ENCODE peak calls at places on chromosomes 2 and 18, in four cellular contexts. Q, T, D and X are unnamed samples.

GRCh38 chr18:26640541-26640940 is 92.2 kb upstream of the KCTD1 start:
- DNase-seq in Q (no peak), D (no peak), T (no peak), X (no peak)

GRCh38 chr18:11520536-11520935 is 88.9 kb upstream of the SLC35G4 start:
- DNase-seq in T (no peak), Q (no peak), D (no peak), X (no peak)

GRCh38 chr2:71555798-71556454 is 102.6 kb downstream of the DYSF start:
- DNase-seq in D (no peak), T (peak), Q (no peak), X (no peak)

GRCh38 chr2:32159678-32160077 is 6.0 kb upstream of the SLC30A6 start:
- DNase-seq in D (no peak), Q (no peak), T (no peak), X (no peak)

GRCh38 chr2:44668336-44668735 is 273.2 kb upstream of the SIX3 start:
- DNase-seq in D (peak), Q (no peak), T (peak), X (peak)

GRCh38 chr18:13290856-13291271 is 72.3 kb downstream of the LDLRAD4 start:
- DNase-seq in Q (no peak), D (no peak), T (no peak), X (no peak)

GRCh38 chr2:65277118-65277517 is 49.5 kb downstream of the ACTR2 start:
- DNase-seq in D (no peak), Q (no peak), T (no peak), X (no peak)

GRCh38 chr18:48819276-48819675 is 131.5 kb downstream of the SMAD7 start:
- DNase-seq in T (no peak), D (no peak), Q (no peak), X (no peak)

GRCh38 chr2:158716091-158716815 is 78.9 kb upstream of the DAPL1 start:
- DNase-seq in Q (no peak), T (peak), D (no peak), X (no peak)

GRCh38 chr2:142290931-142291330 is 160.1 kb upstream of the LRP1B start:
- DNase-seq in T (no peak), D (no peak), Q (no peak), X (no peak)

GRCh38 chr18:80179857-80180558 is 67.3 kb downstream of the PARD6G start:
- DNase-seq in Q (no peak), D (no peak), T (no peak), X (no peak)

GRCh38 chr18:9474103-9474982 is 970 bp upstream of the RALBP1 start:
- DNase-seq in Q (peak), T (peak), D (peak), X (no peak)

GRCh38 chr2:9498210-9498609 is 23.9 kb downstream of the IAH1 start:
- DNase-seq in Q (no peak), T (no peak), D (no peak), X (no peak)

GRCh38 chr2:74542978-74543377 is 10.8 kb downstream of the LOXL3 start:
- DNase-seq in T (no peak), D (no peak), Q (no peak), X (no peak)

GRCh38 chr2:187658952-187659525 is 104.8 kb upstream of the TFPI start:
- DNase-seq in D (peak), Q (peak), T (peak), X (peak)

GRCh38 chr2:229586012-229586411 is 128.3 kb downstream of the DNER start:
- DNase-seq in Q (no peak), D (no peak), T (no peak), X (no peak)

GRCh38 chr2:120243211-120243610 is 9.4 kb upstream of the RALB start:
- DNase-seq in T (no peak), D (no peak), Q (no peak), X (peak)

GRCh38 chr18:44637210-44638051 is 43.3 kb upstream of the SETBP1 start:
- DNase-seq in T (no peak), Q (no peak), D (peak), X (no peak)

GRCh38 chr18:32714571-32715148 is 58.2 kb downstream of the KLHL14 start:
- DNase-seq in Q (peak), T (peak), D (peak), X (peak)

DNA sequence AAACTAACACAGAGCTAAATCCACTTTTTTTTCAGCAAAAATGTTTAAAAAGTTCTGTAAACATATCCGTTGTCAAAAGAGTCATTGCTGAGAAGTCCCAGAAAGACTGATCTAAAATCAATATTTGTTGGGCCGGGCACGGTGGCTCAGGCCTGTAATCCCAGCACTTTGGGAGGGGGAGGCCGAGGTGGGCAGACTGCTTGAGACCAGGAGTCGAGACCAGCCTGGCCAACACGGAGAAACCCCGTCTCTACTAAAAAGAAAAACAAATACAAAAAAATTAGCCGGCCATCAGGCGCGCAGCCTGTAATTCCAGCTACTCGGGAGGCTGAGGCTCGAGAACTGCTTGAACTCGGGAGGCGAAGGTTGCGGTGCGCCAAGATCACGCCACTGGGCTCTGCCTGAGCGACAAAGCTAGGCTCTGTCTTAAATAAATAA is 1.4 kb downstream of the OLA1 start:
- DNase-seq in Q (no peak), D (no peak), T (peak), X (no peak)
- H3K4me3 ChIP-seq in Q (peak), D (peak), T (peak), X (peak)

DNA sequence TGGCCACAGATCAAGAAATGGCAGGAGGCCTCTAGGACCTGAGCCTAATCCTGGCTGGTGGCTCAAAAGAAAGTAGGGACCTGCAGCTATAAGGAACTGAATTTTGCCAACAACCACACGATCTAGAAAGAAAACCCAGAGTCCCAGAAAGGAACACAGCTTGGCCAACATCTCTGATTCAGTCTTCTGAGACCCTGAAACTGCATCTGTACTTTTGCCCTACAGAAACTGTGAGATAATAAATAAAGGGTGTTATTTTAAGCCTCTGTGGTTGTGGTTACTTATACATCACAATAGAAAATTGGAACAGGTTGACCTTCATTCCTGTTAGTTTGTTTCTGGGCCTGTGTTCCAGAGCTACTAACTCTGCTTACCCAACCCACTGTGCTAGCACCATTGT is 356.8 kb upstream of the ST6GAL2 start:
- DNase-seq in D (no peak), T (no peak), Q (no peak), X (no peak)
- TF ChIP-seq CTCF in D (no peak), T (no peak), Q (no peak), X (no peak)

GRCh38 chr2:147541314-147541713 is 303.5 kb upstream of the ACVR2A start:
- DNase-seq in Q (no peak), D (no peak), T (no peak), X (no peak)

GRCh38 chr2:147543056-147543455 is 301.8 kb upstream of the ACVR2A start:
- DNase-seq in Q (no peak), D (no peak), T (no peak), X (no peak)

GRCh38 chr2:147538848-147539247 is 306.0 kb upstream of the ACVR2A start:
- DNase-seq in T (no peak), Q (no peak), D (no peak), X (no peak)

GRCh38 chr2:147538088-147538487 is 306.7 kb upstream of the ACVR2A start:
- DNase-seq in T (no peak), D (no peak), Q (no peak), X (peak)
- TF ChIP-seq MYC in T (no peak), D (no peak), Q (no peak), X (no peak)

GRCh38 chr2:47727956-47728355 is 55.0 kb upstream of the MSH6 start:
- DNase-seq in Q (no peak), T (no peak), D (no peak), X (no peak)

GRCh38 chr2:47728551-47728950 is 54.4 kb upstream of the MSH6 start:
- DNase-seq in T (no peak), Q (no peak), D (no peak), X (no peak)

GRCh38 chr2:47724221-47724981 is 58.5 kb upstream of the MSH6 start:
- DNase-seq in Q (no peak), D (no peak), T (no peak), X (peak)

GRCh38 chr2:47721296-47721695 is 61.6 kb upstream of the MSH6 start:
- DNase-seq in T (no peak), D (no peak), Q (no peak), X (no peak)

GRCh38 chr2:47725808-47726207 is 57.1 kb upstream of the MSH6 start:
- DNase-seq in D (no peak), Q (no peak), T (no peak), X (no peak)
- H3K4me3 ChIP-seq in D (no peak), Q (no peak), T (no peak), X (no peak)

GRCh38 chr2:235419996-235420395 is 73.8 kb upstream of the AGAP1 start:
- DNase-seq in Q (no peak), T (no peak), D (no peak), X (no peak)

GRCh38 chr2:235421618-235422017 is 72.2 kb upstream of the AGAP1 start:
- DNase-seq in T (no peak), D (no peak), Q (no peak), X (no peak)

GRCh38 chr2:235414422-235414821 is 79.4 kb upstream of the AGAP1 start:
- DNase-seq in Q (no peak), D (no peak), T (no peak), X (no peak)

GRCh38 chr2:235416816-235417499 is 76.9 kb upstream of the AGAP1 start:
- DNase-seq in T (peak), Q (peak), D (peak), X (no peak)

DNA sequence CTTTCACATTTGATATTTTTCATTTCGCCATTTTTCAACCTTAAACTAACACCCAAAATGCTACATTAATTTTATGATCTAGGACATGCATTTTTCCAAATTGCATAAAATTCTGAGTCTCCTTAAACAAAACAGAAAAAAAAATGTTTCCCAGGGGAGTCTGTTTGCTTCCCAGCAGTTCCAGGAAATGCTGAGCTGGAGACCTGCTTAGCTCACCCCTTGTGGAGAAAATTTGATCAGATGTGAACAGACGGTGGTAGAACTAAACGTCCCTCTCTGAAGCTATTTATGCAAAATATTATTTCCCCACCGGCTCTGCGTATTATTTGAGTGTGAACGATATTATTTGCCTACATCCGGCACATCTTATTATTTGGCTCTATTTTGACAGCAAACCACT is 74.9 kb upstream of the AGAP1 start:
- DNase-seq in T (no peak), D (no peak), Q (no peak), X (no peak)
- TF ChIP-seq CTCF in T (no peak), D (no peak), Q (no peak), X (no peak)

DNA sequence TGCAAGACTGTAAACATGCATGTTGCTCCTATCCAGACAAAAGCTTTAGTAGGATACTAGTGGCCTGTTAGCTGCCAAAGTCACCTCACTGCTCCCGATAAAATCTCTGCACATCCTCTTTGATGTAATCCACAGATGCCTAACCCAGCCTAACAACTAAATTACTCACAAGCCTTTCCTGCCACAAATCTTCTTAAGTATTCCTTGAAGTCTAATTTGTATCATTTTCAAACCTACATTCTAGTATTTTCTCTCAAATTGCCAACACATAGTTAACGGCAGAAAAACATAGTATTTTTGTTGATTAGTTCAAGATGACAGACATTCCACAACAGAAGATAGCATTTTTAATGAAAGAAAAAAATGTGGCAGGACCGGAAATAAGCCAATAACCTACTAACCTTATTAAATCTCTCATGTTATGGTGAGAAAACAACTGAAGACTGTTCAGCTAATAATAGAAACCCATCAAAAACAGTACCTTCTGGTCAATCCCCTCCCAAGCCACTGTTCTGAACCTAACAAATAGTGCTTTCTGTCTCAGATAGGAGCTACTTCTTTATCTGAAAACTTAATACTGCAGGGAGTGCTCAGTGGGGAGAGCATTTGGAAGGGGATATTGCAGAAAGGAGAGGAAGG is at the start of gene MPP4:
- DNase-seq in T (no peak), D (no peak), Q (no peak), X (no peak)
- TF ChIP-seq MYC in T (no peak), D (no peak), Q (no peak), X (no peak)

GRCh38 chr18:35176925-35177324 is 63.9 kb upstream of the ZNF397 start:
- DNase-seq in T (no peak), D (no peak), Q (no peak), X (no peak)

GRCh38 chr18:35172451-35173035 is 68.3 kb upstream of the ZNF397 start:
- DNase-seq in D (no peak), Q (no peak), T (no peak), X (peak)

GRCh38 chr18:35171315-35171987 is 69.4 kb upstream of the ZNF397 start:
- DNase-seq in D (no peak), T (peak), Q (no peak), X (no peak)

GRCh38 chr18:35172009-35172408 is 68.8 kb upstream of the ZNF397 start:
- DNase-seq in Q (no peak), D (no peak), T (peak), X (peak)

GRCh38 chr18:35174093-35174731 is 66.6 kb upstream of the ZNF397 start:
- DNase-seq in T (no peak), D (no peak), Q (peak), X (peak)
- H3K4me3 ChIP-seq in T (no peak), D (no peak), Q (no peak), X (no peak)

GRCh38 chr2:232761301-232761907 is 15.0 kb downstream of the KCNJ13 start:
- DNase-seq in Q (no peak), T (peak), D (peak), X (peak)
- TF ChIP-seq CTCF in Q (no peak), T (peak), D (peak), X (no peak)

GRCh38 chr2:26658691-26659346 is 17.7 kb upstream of the CIB4 start:
- DNase-seq in D (no peak), Q (peak), T (no peak), X (no peak)

GRCh38 chr2:26654061-26654340 is 12.8 kb upstream of the CIB4 start:
- DNase-seq in T (no peak), D (no peak), Q (no peak), X (no peak)

GRCh38 chr2:26653207-26654060 is 12.3 kb upstream of the CIB4 start:
- DNase-seq in T (no peak), D (no peak), Q (no peak), X (no peak)

GRCh38 chr2:26657265-26657664 is 16.1 kb upstream of the CIB4 start:
- DNase-seq in T (no peak), D (no peak), Q (no peak), X (no peak)

DNA sequence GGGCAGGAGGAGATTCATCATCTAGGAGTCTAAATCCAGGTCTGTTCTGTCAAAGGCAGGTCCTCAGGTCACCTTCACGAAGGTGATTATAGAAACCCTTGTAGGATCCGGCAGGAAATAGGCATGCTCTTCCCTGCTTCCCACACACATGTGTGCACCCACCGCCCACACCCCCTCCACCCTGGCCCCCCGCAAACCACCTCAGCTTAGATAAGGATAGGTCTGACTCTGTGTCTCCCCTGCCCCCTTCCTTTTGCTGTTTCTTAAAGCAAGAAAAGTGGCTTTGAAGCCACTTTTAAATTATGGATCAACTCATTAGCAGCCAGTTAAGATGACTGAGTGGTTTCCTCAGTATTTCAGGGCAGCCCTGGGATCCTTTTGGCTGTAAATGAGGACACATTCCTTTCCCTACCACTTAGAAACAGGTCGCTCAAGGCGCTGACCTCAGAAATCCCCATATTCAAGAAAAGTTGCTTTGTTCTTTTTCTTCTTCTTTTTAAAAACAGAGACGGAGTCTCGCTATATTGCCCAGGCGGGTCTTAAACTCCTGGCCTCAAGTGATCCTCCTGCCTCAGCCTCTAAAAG is 14.5 kb upstream of the CIB4 start:
- DNase-seq in T (no peak), Q (no peak), D (no peak), X (no peak)
- TF ChIP-seq MYC in T (no peak), Q (no peak), D (no peak), X (no peak)

GRCh38 chr2:105880637-105881036 is 135.9 kb downstream of the NCK2 start:
- DNase-seq in T (no peak), Q (no peak), D (no peak), X (no peak)
- H3K4me3 ChIP-seq in T (no peak), Q (no peak), D (no peak), X (no peak)